ENCODE peak calls at places on chromosomes 7 and 10, in nine cellular contexts. One of them, this sample, is unnamed.

GRCh38 chr7:106023369-106024322 is 60.6 kb downstream of the CDHR3 start:
- DNase-seq in small intestine: no peak
- DNase-seq in colonic mucosa: no peak
- DNase-seq in kidney: no peak
- DNase-seq in PC-9: no peak
- DNase-seq in lower lobe of right lung: no peak
- DNase-seq in astrocyte: no peak
- DNase-seq in right cardiac atrium: no peak
- DNase-seq in RWPE1: no peak
- DNase-seq in this sample: no peak

GRCh38 chr7:44220732-44221131 is 20.0 kb downstream of the YKT6 start:
- DNase-seq in small intestine: no peak
- DNase-seq in colonic mucosa: no peak
- DNase-seq in kidney: peak
- DNase-seq in PC-9: no peak
- DNase-seq in lower lobe of right lung: peak
- DNase-seq in astrocyte: no peak
- DNase-seq in right cardiac atrium: peak
- DNase-seq in RWPE1: no peak
- DNase-seq in this sample: no peak

GRCh38 chr7:1344981-1345701 is 112.5 kb downstream of the UNCX start:
- DNase-seq in small intestine: no peak
- DNase-seq in colonic mucosa: no peak
- DNase-seq in kidney: peak
- DNase-seq in PC-9: no peak
- DNase-seq in lower lobe of right lung: peak
- DNase-seq in astrocyte: no peak
- DNase-seq in right cardiac atrium: no peak
- DNase-seq in RWPE1: no peak
- DNase-seq in this sample: no peak

GRCh38 chr10:103231047-103231551 is 14.6 kb upstream of the RPEL1 start:
- DNase-seq in small intestine: peak
- DNase-seq in colonic mucosa: no peak
- DNase-seq in kidney: no peak
- DNase-seq in PC-9: peak
- DNase-seq in lower lobe of right lung: no peak
- DNase-seq in astrocyte: peak
- DNase-seq in right cardiac atrium: no peak
- DNase-seq in RWPE1: peak
- DNase-seq in this sample: no peak

GRCh38 chr7:99752354-99752753 is 17.4 kb upstream of the CYP3A7 start:
- DNase-seq in small intestine: peak
- DNase-seq in colonic mucosa: peak
- DNase-seq in kidney: no peak
- DNase-seq in PC-9: peak
- DNase-seq in lower lobe of right lung: no peak
- DNase-seq in astrocyte: no peak
- DNase-seq in right cardiac atrium: no peak
- DNase-seq in RWPE1: no peak
- DNase-seq in this sample: no peak

GRCh38 chr10:133134411-133135115 is 25.5 kb upstream of the KNDC1 start:
- DNase-seq in small intestine: no peak
- DNase-seq in colonic mucosa: no peak
- DNase-seq in kidney: peak
- DNase-seq in PC-9: no peak
- DNase-seq in lower lobe of right lung: peak
- DNase-seq in astrocyte: no peak
- DNase-seq in right cardiac atrium: no peak
- DNase-seq in RWPE1: no peak
- DNase-seq in this sample: no peak

GRCh38 chr7:141014523-141015395 is at the start of gene MRPS33:
- DNase-seq in small intestine: peak
- DNase-seq in colonic mucosa: peak
- DNase-seq in kidney: peak
- DNase-seq in PC-9: peak
- DNase-seq in lower lobe of right lung: peak
- DNase-seq in astrocyte: peak
- DNase-seq in right cardiac atrium: peak
- DNase-seq in RWPE1: peak
- DNase-seq in this sample: peak

GRCh38 chr7:50718876-50719275 is 63.8 kb downstream of the GRB10 start:
- DNase-seq in small intestine: peak
- DNase-seq in colonic mucosa: no peak
- DNase-seq in kidney: no peak
- DNase-seq in PC-9: peak
- DNase-seq in lower lobe of right lung: no peak
- DNase-seq in astrocyte: no peak
- DNase-seq in right cardiac atrium: no peak
- DNase-seq in RWPE1: no peak
- DNase-seq in this sample: no peak

GRCh38 chr10:122170802-122171201 is 100.3 kb upstream of the BTBD16 start:
- DNase-seq in small intestine: no peak
- DNase-seq in colonic mucosa: no peak
- DNase-seq in kidney: peak
- DNase-seq in PC-9: no peak
- DNase-seq in lower lobe of right lung: no peak
- DNase-seq in astrocyte: no peak
- DNase-seq in right cardiac atrium: no peak
- DNase-seq in RWPE1: no peak
- DNase-seq in this sample: no peak

GRCh38 chr7:82501256-82501815 is 57.8 kb upstream of the CACNA2D1 start:
- DNase-seq in small intestine: no peak
- DNase-seq in colonic mucosa: no peak
- DNase-seq in kidney: no peak
- DNase-seq in PC-9: no peak
- DNase-seq in lower lobe of right lung: no peak
- DNase-seq in astrocyte: no peak
- DNase-seq in right cardiac atrium: no peak
- DNase-seq in RWPE1: no peak
- DNase-seq in this sample: no peak

GRCh38 chr7:44307301-44307900 is 18.0 kb downstream of the CAMK2B start:
- DNase-seq in small intestine: no peak
- DNase-seq in colonic mucosa: peak
- DNase-seq in kidney: peak
- DNase-seq in PC-9: peak
- DNase-seq in lower lobe of right lung: no peak
- DNase-seq in astrocyte: peak
- DNase-seq in right cardiac atrium: no peak
- DNase-seq in RWPE1: peak
- DNase-seq in this sample: no peak

GRCh38 chr7:2040893-2041270 is 191.9 kb downstream of the MAD1L1 start:
- DNase-seq in small intestine: no peak
- DNase-seq in colonic mucosa: no peak
- DNase-seq in kidney: peak
- DNase-seq in PC-9: no peak
- DNase-seq in lower lobe of right lung: peak
- DNase-seq in astrocyte: no peak
- DNase-seq in right cardiac atrium: no peak
- DNase-seq in RWPE1: no peak
- DNase-seq in this sample: no peak

GRCh38 chr10:92880233-92880861 is 32.0 kb downstream of the EXOC6 start:
- DNase-seq in small intestine: peak
- DNase-seq in colonic mucosa: no peak
- DNase-seq in kidney: no peak
- DNase-seq in PC-9: no peak
- DNase-seq in lower lobe of right lung: no peak
- DNase-seq in astrocyte: peak
- DNase-seq in right cardiac atrium: no peak
- DNase-seq in RWPE1: peak
- DNase-seq in this sample: no peak

GRCh38 chr7:8418627-8419245 is 14.7 kb upstream of the NXPH1 start:
- DNase-seq in small intestine: peak
- DNase-seq in colonic mucosa: peak
- DNase-seq in kidney: no peak
- DNase-seq in PC-9: peak
- DNase-seq in lower lobe of right lung: no peak
- DNase-seq in astrocyte: peak
- DNase-seq in right cardiac atrium: no peak
- DNase-seq in RWPE1: peak
- DNase-seq in this sample: no peak

GRCh38 chr10:111998728-111999127 is 184.8 kb downstream of the GPAM start:
- DNase-seq in small intestine: no peak
- DNase-seq in colonic mucosa: no peak
- DNase-seq in kidney: no peak
- DNase-seq in PC-9: no peak
- DNase-seq in lower lobe of right lung: no peak
- DNase-seq in astrocyte: no peak
- DNase-seq in right cardiac atrium: no peak
- DNase-seq in RWPE1: no peak
- DNase-seq in this sample: no peak
- H3K27ac ChIP-seq in small intestine: no peak
- H3K27ac ChIP-seq in colonic mucosa: no peak
- H3K27ac ChIP-seq in kidney: no peak
- H3K27ac ChIP-seq in PC-9: no peak
- H3K27ac ChIP-seq in lower lobe of right lung: no peak
- H3K27ac ChIP-seq in astrocyte: no peak
- H3K27ac ChIP-seq in right cardiac atrium: no peak
- H3K27ac ChIP-seq in RWPE1: no peak
- H3K27ac ChIP-seq in this sample: no peak

DNA sequence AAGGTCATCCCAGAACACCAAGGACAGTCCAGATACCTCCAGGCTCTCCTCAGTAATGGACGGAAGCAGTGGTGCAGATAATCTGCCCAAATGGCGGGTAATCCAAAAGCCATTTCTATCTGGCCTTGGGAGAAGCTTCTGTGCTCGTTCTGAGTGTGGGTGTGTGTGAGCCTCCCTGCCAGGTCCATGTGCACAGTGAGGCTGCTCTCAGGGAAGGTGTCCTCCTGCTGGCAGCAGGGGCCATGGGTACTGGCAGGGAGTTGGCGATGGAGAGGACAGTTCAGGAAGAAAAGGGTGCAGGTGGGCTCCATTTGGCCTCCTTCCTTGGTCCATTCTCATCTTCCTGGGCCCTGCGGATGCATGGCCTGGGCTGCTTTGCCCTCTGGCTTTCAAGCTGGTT is 15.6 kb upstream of the TEX36 start:
- DNase-seq in small intestine: no peak
- DNase-seq in colonic mucosa: no peak
- DNase-seq in kidney: no peak
- DNase-seq in PC-9: no peak
- DNase-seq in lower lobe of right lung: no peak
- DNase-seq in astrocyte: no peak
- DNase-seq in right cardiac atrium: no peak
- DNase-seq in RWPE1: no peak
- DNase-seq in this sample: no peak
- H3K27ac ChIP-seq in small intestine: no peak
- H3K27ac ChIP-seq in colonic mucosa: no peak
- H3K27ac ChIP-seq in kidney: no peak
- H3K27ac ChIP-seq in PC-9: no peak
- H3K27ac ChIP-seq in lower lobe of right lung: no peak
- H3K27ac ChIP-seq in astrocyte: no peak
- H3K27ac ChIP-seq in right cardiac atrium: no peak
- H3K27ac ChIP-seq in RWPE1: no peak
- H3K27ac ChIP-seq in this sample: no peak

GRCh38 chr7:23295401-23295697 is 3.8 kb upstream of the MALSU1 start:
- DNase-seq in small intestine: no peak
- DNase-seq in colonic mucosa: no peak
- DNase-seq in kidney: no peak
- DNase-seq in PC-9: no peak
- DNase-seq in lower lobe of right lung: no peak
- DNase-seq in astrocyte: no peak
- DNase-seq in right cardiac atrium: no peak
- DNase-seq in RWPE1: no peak
- DNase-seq in this sample: no peak

GRCh38 chr7:23298141-23298851 is 843 bp upstream of the MALSU1 start:
- DNase-seq in small intestine: no peak
- DNase-seq in colonic mucosa: no peak
- DNase-seq in kidney: no peak
- DNase-seq in PC-9: peak
- DNase-seq in lower lobe of right lung: no peak
- DNase-seq in astrocyte: peak
- DNase-seq in right cardiac atrium: no peak
- DNase-seq in RWPE1: peak
- DNase-seq in this sample: no peak

GRCh38 chr7:23299770-23300300 is 696 bp downstream of the MALSU1 start:
- DNase-seq in small intestine: peak
- DNase-seq in colonic mucosa: no peak
- DNase-seq in kidney: no peak
- DNase-seq in PC-9: no peak
- DNase-seq in lower lobe of right lung: no peak
- DNase-seq in astrocyte: no peak
- DNase-seq in right cardiac atrium: no peak
- DNase-seq in RWPE1: peak
- DNase-seq in this sample: no peak

GRCh38 chr7:23294549-23295400 is 4.4 kb upstream of the MALSU1 start:
- DNase-seq in small intestine: no peak
- DNase-seq in colonic mucosa: no peak
- DNase-seq in kidney: no peak
- DNase-seq in PC-9: no peak
- DNase-seq in lower lobe of right lung: no peak
- DNase-seq in astrocyte: no peak
- DNase-seq in right cardiac atrium: no peak
- DNase-seq in RWPE1: no peak
- DNase-seq in this sample: no peak

DNA sequence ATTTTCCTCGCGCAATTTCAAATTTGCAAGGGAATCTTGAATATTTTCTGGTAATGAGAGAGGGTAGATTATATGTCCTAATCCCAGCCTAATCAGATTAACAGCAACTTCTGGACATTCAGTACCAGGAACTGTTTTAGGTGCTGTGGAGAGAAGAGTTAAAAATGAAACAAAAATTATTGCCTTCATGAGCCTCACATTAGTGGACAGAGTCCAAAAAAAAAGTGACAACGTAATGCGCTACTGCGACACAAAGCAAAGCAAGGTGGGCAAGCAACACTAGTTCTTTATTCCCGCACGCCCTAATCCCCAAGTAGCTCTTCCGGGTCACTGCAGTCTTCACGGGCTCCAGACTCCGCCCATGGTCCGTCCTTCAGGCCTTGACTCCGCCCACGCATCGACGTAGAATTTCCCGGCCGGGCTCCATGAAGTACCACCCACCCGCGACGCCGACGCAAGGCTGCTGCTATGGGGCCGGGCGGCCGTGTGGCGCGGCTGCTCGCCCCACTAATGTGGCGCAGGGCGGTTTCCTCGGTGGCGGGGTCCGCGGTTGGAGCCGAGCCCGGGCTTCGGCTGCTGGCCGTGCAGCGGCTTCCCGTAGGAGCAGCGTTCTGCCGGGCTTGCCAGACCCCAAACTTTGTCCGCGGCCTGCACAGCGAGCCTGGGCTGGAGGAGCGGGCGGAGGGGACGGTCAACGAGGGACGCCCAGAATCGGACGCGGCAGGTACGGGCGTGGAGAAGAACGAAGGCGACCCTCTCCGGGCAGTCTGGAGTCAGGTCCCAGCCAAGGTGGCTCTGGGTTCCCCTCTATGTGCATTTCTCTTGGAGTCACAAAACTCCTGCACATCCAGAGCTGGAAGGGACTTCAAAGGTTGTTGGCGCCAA is at the start of gene MALSU1:
- DNase-seq in small intestine: peak
- DNase-seq in colonic mucosa: peak
- DNase-seq in kidney: peak
- DNase-seq in PC-9: peak
- DNase-seq in lower lobe of right lung: peak
- DNase-seq in astrocyte: peak
- DNase-seq in right cardiac atrium: peak
- DNase-seq in RWPE1: peak
- DNase-seq in this sample: peak
- H3K27ac ChIP-seq in small intestine: peak
- H3K27ac ChIP-seq in colonic mucosa: peak
- H3K27ac ChIP-seq in kidney: peak
- H3K27ac ChIP-seq in PC-9: peak
- H3K27ac ChIP-seq in lower lobe of right lung: peak
- H3K27ac ChIP-seq in astrocyte: peak
- H3K27ac ChIP-seq in right cardiac atrium: peak
- H3K27ac ChIP-seq in RWPE1: peak
- H3K27ac ChIP-seq in this sample: peak

GRCh38 chr10:49184642-49185111 is 3.5 kb downstream of the TMEM273 start:
- DNase-seq in small intestine: no peak
- DNase-seq in colonic mucosa: peak
- DNase-seq in kidney: no peak
- DNase-seq in PC-9: no peak
- DNase-seq in lower lobe of right lung: no peak
- DNase-seq in astrocyte: no peak
- DNase-seq in right cardiac atrium: no peak
- DNase-seq in RWPE1: no peak
- DNase-seq in this sample: no peak
- H3K27ac ChIP-seq in small intestine: peak
- H3K27ac ChIP-seq in colonic mucosa: no peak
- H3K27ac ChIP-seq in kidney: no peak
- H3K27ac ChIP-seq in PC-9: no peak
- H3K27ac ChIP-seq in lower lobe of right lung: no peak
- H3K27ac ChIP-seq in astrocyte: no peak
- H3K27ac ChIP-seq in right cardiac atrium: no peak
- H3K27ac ChIP-seq in RWPE1: no peak
- H3K27ac ChIP-seq in this sample: no peak